ENCODE peak calls at places on chromosomes 7 and 10, in six cellular contexts. S is H1, O is HepG2, M is HCT116, Y is K562, U is GM12878. R is an unnamed sample.

GRCh38 chr10:133614830-133615580 is 11.6 kb downstream of the FRG2B start:
- DNase-seq in S (no peak), O (no peak), M (no peak), Y (no peak), U (no peak), R (no peak)

GRCh38 chr7:23234569-23235296 is 11.8 kb upstream of the GPNMB start:
- DNase-seq in S (no peak), O (no peak), M (no peak), Y (no peak), U (peak; percentile 72), R (no peak)

GRCh38 chr10:94571528-94571927 is 25.9 kb downstream of the HELLS start:
- DNase-seq in S (no peak), O (no peak), M (no peak), Y (no peak), U (no peak), R (no peak)

GRCh38 chr7:57769131-57769530 is 319.2 kb downstream of the ZNF716 start:
- DNase-seq in S (no peak), O (no peak), M (no peak), Y (no peak), U (no peak), R (no peak)

GRCh38 chr7:129434846-129435318 is 650 bp downstream of the STRIP2 start:
- DNase-seq in S (no peak), O (peak; percentile 2), M (no peak), Y (peak; percentile 65), U (no peak), R (peak; percentile 23)

GRCh38 chr10:31623466-31623865 is 304.4 kb downstream of the ZEB1 start:
- DNase-seq in S (no peak), O (no peak), M (no peak), Y (no peak), U (no peak), R (no peak)

GRCh38 chr7:66150471-66150870 is 35.8 kb downstream of the CRCP start:
- DNase-seq in S (no peak), O (peak; percentile 62), M (no peak), Y (no peak), U (no peak), R (no peak)

GRCh38 chr10:52652431-52653220 is 120.0 kb downstream of the MBL2 start:
- DNase-seq in S (no peak), O (no peak), M (no peak), Y (no peak), U (no peak), R (no peak)

GRCh38 chr7:64098-64521 is 128.3 kb upstream of the FAM20C start:
- DNase-seq in S (no peak), O (peak; percentile 18), M (peak; percentile 21), Y (peak; percentile 39), U (no peak), R (peak; percentile 54)

GRCh38 chr10:77825965-77826364 is 100.6 kb downstream of the DLG5 start:
- DNase-seq in S (no peak), O (no peak), M (no peak), Y (no peak), U (no peak), R (no peak)

GRCh38 chr7:83550100-83550499 is 98.8 kb downstream of the SEMA3E start:
- DNase-seq in S (no peak), O (no peak), M (no peak), Y (no peak), U (no peak), R (no peak)

GRCh38 chr10:60382946-60383681 is 6.6 kb downstream of the ANK3 start:
- DNase-seq in S (no peak), O (no peak), M (no peak), Y (no peak), U (no peak), R (no peak)

GRCh38 chr10:63054889-63055606 is 78.1 kb upstream of the NRBF2 start:
- DNase-seq in S (no peak), O (no peak), M (no peak), Y (no peak), U (no peak), R (no peak)

GRCh38 chr10:63057509-63057908 is 75.6 kb upstream of the NRBF2 start:
- DNase-seq in S (no peak), O (no peak), M (no peak), Y (no peak), U (no peak), R (no peak)

GRCh38 chr10:63055705-63056104 is 77.4 kb upstream of the NRBF2 start:
- DNase-seq in S (no peak), O (no peak), M (no peak), Y (no peak), U (no peak), R (no peak)

GRCh38 chr10:63058236-63058635 is 74.9 kb upstream of the NRBF2 start:
- DNase-seq in S (no peak), O (no peak), M (no peak), Y (no peak), U (no peak), R (no peak)
- TF ChIP-seq YY1 in S (no peak), O (no peak), M (no peak), Y (no peak), U (no peak), R (no peak)

DNA sequence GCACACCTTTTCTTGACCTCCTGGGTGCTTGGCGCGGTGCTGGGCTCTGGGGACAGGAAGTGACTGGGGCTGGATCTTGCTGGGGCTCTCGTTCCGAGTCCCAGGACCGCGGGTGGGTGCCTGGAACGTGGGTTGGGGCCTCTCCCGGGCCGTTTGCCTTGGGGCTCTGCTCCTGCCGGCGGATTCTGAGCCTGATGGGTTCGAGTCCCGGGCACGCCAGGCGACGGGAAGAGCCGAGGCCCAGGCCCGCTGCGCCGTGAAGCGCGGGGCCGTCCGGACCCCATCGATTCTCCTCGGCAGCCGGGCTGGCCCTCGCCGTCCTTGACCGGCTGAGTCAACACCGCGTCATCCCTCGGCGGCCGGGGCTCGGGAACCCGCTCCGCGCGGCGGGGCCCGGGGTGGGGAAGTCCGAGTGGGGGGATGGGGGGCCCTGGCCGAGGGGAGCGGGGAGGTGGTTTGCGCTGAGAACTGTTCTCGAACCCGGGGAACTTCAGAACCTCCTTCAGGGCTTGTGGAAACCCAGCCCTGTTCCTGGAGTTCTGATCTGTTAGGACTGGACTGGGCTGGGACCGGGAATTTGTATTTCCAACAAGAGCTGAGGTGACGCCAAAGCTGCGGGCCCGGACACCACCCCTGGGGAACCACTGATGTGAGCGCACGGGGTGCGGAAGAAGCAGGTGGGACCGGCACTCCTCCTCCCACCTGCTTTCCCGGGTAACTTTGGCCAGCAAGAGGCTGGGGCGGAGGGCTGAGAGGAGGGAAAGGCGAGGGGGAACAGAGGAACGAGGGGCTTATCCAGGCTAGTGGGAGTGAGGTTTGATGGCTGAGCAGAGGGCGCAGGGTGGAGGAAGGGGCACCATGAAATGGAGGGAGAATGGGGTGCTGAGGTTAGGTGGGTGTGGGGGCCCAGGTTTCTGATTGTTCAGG is 6.2 kb downstream of the HHEX start:
- DNase-seq in S (no peak), O (no peak), M (no peak), Y (peak; percentile 63), U (no peak), R (no peak)
- TF ChIP-seq ZNF274 in S (no peak), O (no peak), M (no peak), Y (no peak), U (no peak), R (no peak)

DNA sequence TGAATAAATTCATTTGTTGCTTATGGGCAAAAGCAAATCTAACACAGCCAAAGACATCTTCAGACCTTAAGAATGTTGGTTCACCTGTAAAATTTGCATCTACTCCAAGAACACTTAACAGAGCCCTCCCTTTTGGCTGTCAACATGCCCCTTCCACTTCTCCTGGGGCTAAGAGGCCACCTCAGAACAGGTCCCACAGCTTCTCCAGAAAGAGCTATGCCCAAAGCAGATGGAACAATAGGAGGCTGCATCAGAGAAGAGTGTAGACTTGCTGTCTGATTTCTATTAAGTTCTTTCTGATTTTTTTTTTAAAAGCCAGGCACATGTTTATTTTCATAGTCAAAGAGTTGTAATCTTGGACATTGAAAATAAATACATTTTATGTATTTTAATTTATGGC is 26.1 kb upstream of the TRIL start:
- DNase-seq in S (no peak), O (no peak), M (no peak), Y (no peak), U (no peak), R (no peak)
- H3K4me1 ChIP-seq in S (peaks cover 5% of the 10 kb centered on the region), O (peaks cover 14% of the 10 kb centered on the region), M (peaks cover 8% of the 10 kb centered on the region), Y (no peaks in the 10 kb centered on the region), U (no peaks in the 10 kb centered on the region), R (peaks cover 12% of the 10 kb centered on the region)

GRCh38 chr7:107711301-107711700 is 32.6 kb upstream of the CBLL1 start:
- DNase-seq in S (no peak), O (no peak), M (no peak), Y (no peak), U (no peak), R (no peak)
- TF ChIP-seq YY1 in S (no peak), O (no peak), M (no peak), Y (no peak), U (no peak), R (no peak)

DNA sequence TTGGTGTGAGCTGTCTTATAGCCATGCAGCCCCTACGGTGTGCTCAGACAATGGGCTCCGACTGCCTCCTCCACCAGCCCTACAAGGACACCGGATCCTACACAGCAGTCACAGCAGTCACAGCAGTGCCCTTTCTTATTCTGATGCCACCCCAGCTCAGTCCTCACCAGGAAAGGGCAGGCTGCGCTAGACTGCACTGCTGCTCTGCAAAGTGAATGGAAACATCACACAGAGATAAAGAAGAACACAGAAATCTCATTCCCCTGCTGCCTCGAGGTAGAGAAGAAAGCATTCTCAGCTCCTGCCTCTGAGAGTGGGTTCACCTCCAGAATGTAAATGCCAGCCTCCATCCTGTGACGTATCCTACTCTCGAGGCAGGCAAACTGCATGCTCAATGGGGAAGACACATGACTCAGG is 241.6 kb upstream of the KMT2E start:
- DNase-seq in S (peak; percentile 70), O (no peak), M (no peak), Y (no peak), U (no peak), R (peak; percentile 62)
- TF ChIP-seq ZNF274 in S (no peak), O (no peak), M (no peak), Y (no peak), U (no peak), R (no peak)

GRCh38 chr10:69406302-69406811 is 10.4 kb downstream of the TACR2 start:
- DNase-seq in S (no peak), O (no peak), M (no peak), Y (no peak), U (no peak), R (no peak)
- H3K4me1 ChIP-seq in S (peaks cover 5% of the 10 kb centered on the region), O (peaks cover 13% of the 10 kb centered on the region), M (peaks cover 9% of the 10 kb centered on the region), Y (peaks cover 25% of the 10 kb centered on the region), U (peaks cover 13% of the 10 kb centered on the region), R (peaks cover 7% of the 10 kb centered on the region)

R was measured in NT2/D1.